ENCODE peak calls at places on chromosomes 11 and 22, in five cellular contexts. One of them, this sample, is unnamed.

GRCh38 chr11:66112640-66113098 is 42.6 kb downstream of the PACS1 start:
- DNase-seq in WTC11: no peak
- DNase-seq in HFF-Myc: no peak
- DNase-seq in cardiac fibroblast: peak
- DNase-seq in WERI-Rb-1: no peak
- DNase-seq in this sample: peak

GRCh38 chr22:28911777-28912669 is 28.7 kb downstream of the ZNRF3 start:
- DNase-seq in HFF-Myc: peak
- DNase-seq in WERI-Rb-1: no peak
- DNase-seq in cardiac fibroblast: peak
- DNase-seq in WTC11: no peak
- DNase-seq in this sample: peak

GRCh38 chr11:118148877-118149276 is 3.7 kb downstream of the SCN4B start:
- DNase-seq in WTC11: no peak
- DNase-seq in cardiac fibroblast: no peak
- DNase-seq in WERI-Rb-1: no peak
- DNase-seq in HFF-Myc: no peak
- DNase-seq in this sample: no peak

GRCh38 chr11:118619444-118620205 is 12.2 kb downstream of the PHLDB1 start:
- DNase-seq in HFF-Myc: peak
- DNase-seq in WERI-Rb-1: no peak
- DNase-seq in cardiac fibroblast: peak
- DNase-seq in WTC11: no peak
- DNase-seq in this sample: peak

GRCh38 chr11:72209101-72209500 is 7.5 kb upstream of the FOLR2 start:
- DNase-seq in WERI-Rb-1: no peak
- DNase-seq in cardiac fibroblast: no peak
- DNase-seq in WTC11: no peak
- DNase-seq in HFF-Myc: no peak
- DNase-seq in this sample: no peak

GRCh38 chr11:5966958-5967357 is 1.3 kb downstream of the OR56A5 start:
- DNase-seq in HFF-Myc: no peak
- DNase-seq in cardiac fibroblast: no peak
- DNase-seq in WTC11: no peak
- DNase-seq in WERI-Rb-1: no peak
- DNase-seq in this sample: no peak

GRCh38 chr22:48485144-48486135 is 1342.2 kb downstream of the BRD1 start:
- DNase-seq in HFF-Myc: no peak
- DNase-seq in WTC11: no peak
- DNase-seq in cardiac fibroblast: no peak
- DNase-seq in WERI-Rb-1: no peak
- DNase-seq in this sample: no peak

GRCh38 chr11:67373916-67374570 is 645 bp upstream of the CLCF1 start:
- DNase-seq in WERI-Rb-1: peak
- DNase-seq in HFF-Myc: no peak
- DNase-seq in WTC11: peak
- DNase-seq in cardiac fibroblast: peak
- DNase-seq in this sample: peak

GRCh38 chr11:118791961-118792578 is 1.1 kb upstream of the DDX6 start:
- DNase-seq in HFF-Myc: no peak
- DNase-seq in WERI-Rb-1: peak
- DNase-seq in cardiac fibroblast: peak
- DNase-seq in WTC11: peak
- DNase-seq in this sample: no peak

GRCh38 chr22:50169774-50170341 is 673 bp upstream of the PANX2 start:
- DNase-seq in WTC11: no peak
- DNase-seq in HFF-Myc: no peak
- DNase-seq in cardiac fibroblast: peak
- DNase-seq in WERI-Rb-1: no peak
- DNase-seq in this sample: no peak

GRCh38 chr11:21640491-21640890 is 552.4 kb upstream of the ANO5 start:
- DNase-seq in WERI-Rb-1: no peak
- DNase-seq in WTC11: no peak
- DNase-seq in HFF-Myc: no peak
- DNase-seq in cardiac fibroblast: no peak
- DNase-seq in this sample: no peak

GRCh38 chr11:133955091-133955846 is 1.5 kb downstream of the IGSF9B start:
- DNase-seq in WTC11: no peak
- DNase-seq in WERI-Rb-1: no peak
- DNase-seq in HFF-Myc: no peak
- DNase-seq in cardiac fibroblast: no peak
- DNase-seq in this sample: no peak

GRCh38 chr11:2585566-2586090 is 114.2 kb downstream of the KCNQ1OT1 start:
- DNase-seq in HFF-Myc: no peak
- DNase-seq in WTC11: no peak
- DNase-seq in WERI-Rb-1: no peak
- DNase-seq in cardiac fibroblast: no peak
- DNase-seq in this sample: no peak

GRCh38 chr11:2295971-2296912 is 5.5 kb downstream of the C11orf21 start:
- DNase-seq in HFF-Myc: no peak
- DNase-seq in cardiac fibroblast: no peak
- DNase-seq in WERI-Rb-1: no peak
- DNase-seq in WTC11: no peak
- DNase-seq in this sample: no peak

GRCh38 chr11:44559207-44559943 is 6.1 kb upstream of the CD82 start:
- DNase-seq in WERI-Rb-1: peak
- DNase-seq in WTC11: peak
- DNase-seq in HFF-Myc: no peak
- DNase-seq in cardiac fibroblast: no peak
- DNase-seq in this sample: no peak

GRCh38 chr11:121476379-121477032 is 23.7 kb upstream of the SORL1-AS1 start:
- DNase-seq in cardiac fibroblast: no peak
- DNase-seq in WTC11: no peak
- DNase-seq in WERI-Rb-1: no peak
- DNase-seq in HFF-Myc: no peak
- DNase-seq in this sample: no peak

GRCh38 chr22:32801436-32802290 is at the start of gene TIMP3:
- DNase-seq in WTC11: peak
- DNase-seq in cardiac fibroblast: peak
- DNase-seq in HFF-Myc: peak
- DNase-seq in WERI-Rb-1: peak
- DNase-seq in this sample: peak

GRCh38 chr22:25027052-25027525 is 74.6 kb downstream of the KIAA1671 start:
- DNase-seq in WERI-Rb-1: no peak
- DNase-seq in HFF-Myc: no peak
- DNase-seq in cardiac fibroblast: no peak
- DNase-seq in WTC11: no peak
- DNase-seq in this sample: no peak

GRCh38 chr22:25122136-25122764 is 77.4 kb upstream of the CRYBB3 start:
- DNase-seq in HFF-Myc: no peak
- DNase-seq in WTC11: no peak
- DNase-seq in WERI-Rb-1: no peak
- DNase-seq in cardiac fibroblast: no peak
- DNase-seq in this sample: no peak

GRCh38 chr11:7548659-7549283 is 35.0 kb downstream of the PPFIBP2 start:
- DNase-seq in WTC11: peak
- DNase-seq in WERI-Rb-1: peak
- DNase-seq in cardiac fibroblast: no peak
- DNase-seq in HFF-Myc: no peak
- DNase-seq in this sample: no peak

GRCh38 chr11:45596571-45596970 is 68.9 kb downstream of the CHST1 start:
- DNase-seq in HFF-Myc: no peak
- DNase-seq in WERI-Rb-1: no peak
- DNase-seq in WTC11: no peak
- DNase-seq in cardiac fibroblast: no peak
- DNase-seq in this sample: no peak

GRCh38 chr22:38345782-38346181 is 28.5 kb upstream of the CSNK1E start:
- DNase-seq in cardiac fibroblast: no peak
- DNase-seq in HFF-Myc: no peak
- DNase-seq in WTC11: peak
- DNase-seq in WERI-Rb-1: no peak
- DNase-seq in this sample: no peak

GRCh38 chr11:100329352-100329751 is 357.7 kb upstream of the ARHGAP42 start:
- DNase-seq in WERI-Rb-1: no peak
- DNase-seq in cardiac fibroblast: no peak
- DNase-seq in HFF-Myc: no peak
- DNase-seq in WTC11: no peak
- DNase-seq in this sample: no peak

GRCh38 chr11:9092846-9093778 is 1.7 kb upstream of the SCUBE2 start:
- DNase-seq in cardiac fibroblast: peak
- DNase-seq in HFF-Myc: no peak
- DNase-seq in WERI-Rb-1: peak
- DNase-seq in WTC11: no peak
- DNase-seq in this sample: no peak

GRCh38 chr11:134032501-134033091 is 36.3 kb upstream of the JAM3 start:
- DNase-seq in cardiac fibroblast: no peak
- DNase-seq in HFF-Myc: no peak
- DNase-seq in WTC11: peak
- DNase-seq in WERI-Rb-1: no peak
- DNase-seq in this sample: no peak

GRCh38 chr22:19756288-19757128 is 4.1 kb upstream of the TBX1 start:
- DNase-seq in WERI-Rb-1: peak
- DNase-seq in HFF-Myc: no peak
- DNase-seq in cardiac fibroblast: peak
- DNase-seq in WTC11: peak
- DNase-seq in this sample: no peak

GRCh38 chr11:67056640-67057409 is at the start of gene RHOD:
- DNase-seq in HFF-Myc: no peak
- DNase-seq in WTC11: peak
- DNase-seq in WERI-Rb-1: no peak
- DNase-seq in cardiac fibroblast: no peak
- DNase-seq in this sample: no peak

GRCh38 chr11:112751763-112752162 is 209.5 kb upstream of the NCAM1 start:
- DNase-seq in WERI-Rb-1: no peak
- DNase-seq in cardiac fibroblast: no peak
- DNase-seq in HFF-Myc: no peak
- DNase-seq in WTC11: no peak
- DNase-seq in this sample: no peak

GRCh38 chr11:131464024-131464423 is 93.6 kb downstream of the NTM start:
- DNase-seq in WERI-Rb-1: no peak
- DNase-seq in HFF-Myc: no peak
- DNase-seq in cardiac fibroblast: no peak
- DNase-seq in WTC11: no peak
- DNase-seq in this sample: no peak

GRCh38 chr22:37982938-37983859 is 1.2 kb downstream of the SOX10 start:
- DNase-seq in HFF-Myc: no peak
- DNase-seq in cardiac fibroblast: no peak
- DNase-seq in WERI-Rb-1: no peak
- DNase-seq in WTC11: peak
- DNase-seq in this sample: no peak

GRCh38 chr22:42880815-42881214 is 23.7 kb upstream of the ARFGAP3 start:
- DNase-seq in cardiac fibroblast: no peak
- DNase-seq in WTC11: peak
- DNase-seq in HFF-Myc: no peak
- DNase-seq in WERI-Rb-1: no peak
- DNase-seq in this sample: no peak
- TF ChIP-seq CTCF in cardiac fibroblast: peak
- TF ChIP-seq CTCF in WTC11: no peak
- TF ChIP-seq CTCF in HFF-Myc: peak
- TF ChIP-seq CTCF in WERI-Rb-1: peak
- TF ChIP-seq CTCF in this sample: peak

GRCh38 chr11:75311858-75312288 is 39.6 kb downstream of the ARRB1 start:
- DNase-seq in WERI-Rb-1: peak
- DNase-seq in HFF-Myc: no peak
- DNase-seq in cardiac fibroblast: peak
- DNase-seq in WTC11: no peak
- DNase-seq in this sample: no peak
- TF ChIP-seq CTCF in WERI-Rb-1: no peak
- TF ChIP-seq CTCF in HFF-Myc: no peak
- TF ChIP-seq CTCF in cardiac fibroblast: no peak
- TF ChIP-seq CTCF in WTC11: no peak
- TF ChIP-seq CTCF in this sample: no peak

GRCh38 chr11:73942030-73942429 is 8.8 kb upstream of the DNAJB13 start:
- DNase-seq in WTC11: no peak
- DNase-seq in cardiac fibroblast: no peak
- DNase-seq in WERI-Rb-1: no peak
- DNase-seq in HFF-Myc: no peak
- DNase-seq in this sample: no peak
- TF ChIP-seq CTCF in WTC11: no peak
- TF ChIP-seq CTCF in cardiac fibroblast: no peak
- TF ChIP-seq CTCF in WERI-Rb-1: no peak
- TF ChIP-seq CTCF in HFF-Myc: no peak
- TF ChIP-seq CTCF in this sample: no peak

DNA sequence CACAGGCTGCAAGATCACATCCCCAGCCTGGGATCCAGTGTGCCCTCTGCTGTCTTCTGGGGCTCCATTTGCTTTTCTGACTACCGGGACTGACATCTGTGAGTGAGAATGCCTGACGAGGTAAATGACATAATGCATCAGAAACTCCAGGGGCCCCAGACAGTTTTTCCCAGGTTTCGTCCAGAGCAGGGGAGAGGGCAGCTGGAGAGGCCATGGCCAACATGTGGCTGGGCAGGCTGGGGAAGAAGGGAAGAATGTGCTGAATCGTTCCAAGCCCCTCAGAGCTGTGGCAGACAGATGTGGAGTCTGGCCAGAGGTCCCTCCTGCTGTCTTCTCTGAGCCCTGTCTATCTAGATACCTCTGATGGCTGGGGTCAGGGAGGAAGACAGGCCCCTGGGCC is 163.9 kb downstream of the TRIM29 start:
- DNase-seq in cardiac fibroblast: no peak
- DNase-seq in WTC11: no peak
- DNase-seq in HFF-Myc: no peak
- DNase-seq in WERI-Rb-1: no peak
- DNase-seq in this sample: no peak
- TF ChIP-seq CTCF in cardiac fibroblast: no peak
- TF ChIP-seq CTCF in WTC11: no peak
- TF ChIP-seq CTCF in HFF-Myc: no peak
- TF ChIP-seq CTCF in WERI-Rb-1: peak
- TF ChIP-seq CTCF in this sample: no peak

DNA sequence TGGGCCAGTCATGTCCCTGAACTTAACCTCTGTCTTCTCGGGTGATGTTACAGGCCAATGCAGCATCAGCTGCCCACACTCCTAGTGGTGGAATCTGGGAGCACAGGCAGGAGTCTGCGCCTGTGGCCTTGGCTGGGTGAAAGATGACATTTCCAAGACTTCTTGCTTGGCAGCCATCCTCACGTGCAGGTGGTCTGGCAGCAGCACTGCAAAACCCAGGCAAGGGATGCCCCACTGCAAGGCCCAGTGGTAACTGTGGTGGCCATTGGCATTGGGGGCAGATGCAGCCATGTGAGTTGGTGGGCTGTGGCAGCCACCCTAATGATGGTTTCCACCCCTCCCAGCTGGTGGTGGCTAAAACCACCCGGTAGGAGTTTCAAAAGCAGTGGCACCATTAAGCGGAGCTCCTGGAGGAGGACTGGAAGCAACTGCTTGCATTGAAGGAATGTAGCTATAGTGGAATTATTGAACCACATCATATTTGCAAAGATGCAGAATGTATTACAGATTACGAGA is 120.5 kb upstream of the TOP3B start:
- DNase-seq in HFF-Myc: no peak
- DNase-seq in WERI-Rb-1: peak
- DNase-seq in cardiac fibroblast: peak
- DNase-seq in WTC11: peak
- DNase-seq in this sample: no peak
- TF ChIP-seq CTCF in HFF-Myc: peak
- TF ChIP-seq CTCF in WERI-Rb-1: peak
- TF ChIP-seq CTCF in cardiac fibroblast: peak
- TF ChIP-seq CTCF in WTC11: peak
- TF ChIP-seq CTCF in this sample: peak

GRCh38 chr11:61598886-61599868 is 18.3 kb upstream of the SYT7 start:
- DNase-seq in WERI-Rb-1: peak
- DNase-seq in cardiac fibroblast: peak
- DNase-seq in HFF-Myc: no peak
- DNase-seq in WTC11: peak
- DNase-seq in this sample: peak
- TF ChIP-seq CTCF in WERI-Rb-1: no peak
- TF ChIP-seq CTCF in cardiac fibroblast: no peak
- TF ChIP-seq CTCF in HFF-Myc: no peak
- TF ChIP-seq CTCF in WTC11: no peak
- TF ChIP-seq CTCF in this sample: no peak

This sample was measured in astrocyte of the cerebellum.